ENCODE peak calls at places on chromosomes 11 and 22, in nine cellular contexts. S is colonic mucosa, E is right lobe of liver, M is tibial nerve, O is psoas muscle, G is Peyer's patch, P is prostate gland, X is adrenal gland, H is left lung. A is an unnamed sample.

GRCh38 chr11:3046190-3046589 is 11.0 kb downstream of the CARS1 start:
- DNase-seq in X (no peak), M (no peak), E (no peak), H (peak; percentile 67), G (no peak), O (peak; percentile 44), P (no peak), S (no peak), A (no peak)

GRCh38 chr11:17077240-17077519 is 287 bp downstream of the RPS13 start:
- DNase-seq in X (no peak), G (no peak), M (no peak), P (no peak), E (no peak), S (no peak), O (no peak), H (no peak), A (no peak)

GRCh38 chr11:134275534-134276395 is at the start of gene GLB1L3:
- DNase-seq in O (no peak), H (no peak), M (no peak), G (peak; percentile 69), X (no peak), S (no peak), E (no peak), P (peak; percentile 32), A (no peak)

GRCh38 chr11:115267228-115267627 is 237.0 kb downstream of the CADM1 start:
- DNase-seq in H (no peak), S (no peak), G (no peak), P (no peak), X (no peak), E (no peak), O (no peak), M (no peak), A (no peak)

GRCh38 chr22:26592368-26593015 is 2.6 kb upstream of the TPST2 start:
- DNase-seq in X (no peak), E (no peak), H (no peak), M (no peak), O (no peak), P (no peak), G (peak; percentile 81), S (peak; percentile 45), A (no peak)

GRCh38 chr11:12842933-12843636 is 166.0 kb upstream of the RASSF10 start:
- DNase-seq in H (no peak), G (no peak), P (peak; percentile 52), O (no peak), E (no peak), S (peak; percentile 60), X (peak; percentile 27), M (no peak), A (no peak)

GRCh38 chr22:41596776-41597634 is 7.4 kb upstream of the PMM1 start:
- DNase-seq in H (peak; percentile 83), M (no peak), E (peak; percentile 65), X (peak; percentile 79), S (peak; percentile 57), P (peak; percentile 38), G (peak; percentile 70), O (peak; percentile 45), A (peak; percentile 76)

GRCh38 chr11:12602421-12602820 is 71.8 kb upstream of the TEAD1 start:
- DNase-seq in H (no peak), E (no peak), G (no peak), P (no peak), M (no peak), O (no peak), X (no peak), S (no peak), A (no peak)

GRCh38 chr11:79973701-79974626 is 533.1 kb upstream of the TENM4 start:
- DNase-seq in G (no peak), O (no peak), P (no peak), H (no peak), X (peak; percentile 22), E (peak; percentile 46), S (no peak), M (no peak), A (no peak)

GRCh38 chr11:31477528-31478255 is 31.7 kb downstream of the IMMP1L start:
- DNase-seq in S (no peak), O (no peak), P (no peak), E (no peak), X (no peak), H (no peak), G (no peak), M (no peak), A (no peak)

GRCh38 chr22:45246060-45246985 is 5.6 kb upstream of the KIAA0930 start:
- DNase-seq in M (no peak), S (peak; percentile 87), E (peak; percentile 90), G (peak; percentile 88), H (peak; percentile 21), O (peak; percentile 41), P (peak; percentile 67), X (peak; percentile 78), A (peak; percentile 60)

GRCh38 chr11:34957606-34958005 is 41.2 kb downstream of the PDHX start:
- DNase-seq in X (no peak), O (no peak), G (no peak), M (no peak), P (no peak), S (no peak), E (no peak), H (no peak), A (no peak)

GRCh38 chr11:116504541-116505149 is 268.1 kb downstream of the BUD13 start:
- DNase-seq in X (no peak), H (no peak), S (no peak), G (peak; percentile 10), O (no peak), M (no peak), E (no peak), P (no peak), A (no peak)

GRCh38 chr11:107669893-107670601 is 41.8 kb downstream of the SLN start:
- DNase-seq in H (no peak), P (no peak), X (no peak), O (no peak), E (no peak), M (no peak), G (no peak), S (no peak), A (no peak)

GRCh38 chr22:48885919-48886305 is 941.8 kb downstream of the BRD1 start:
- DNase-seq in X (peak; percentile 3), P (no peak), M (no peak), S (no peak), H (peak; percentile 48), O (no peak), G (peak; percentile 22), E (no peak), A (peak; percentile 5)
- H3K9me3 ChIP-seq in X (no peaks in the 10 kb centered on the region), P (no peaks in the 10 kb centered on the region), M (no peaks in the 10 kb centered on the region), S (no peaks in the 10 kb centered on the region), H (no peaks in the 10 kb centered on the region), O (no peaks in the 10 kb centered on the region), G (no peaks in the 10 kb centered on the region), E (no peaks in the 10 kb centered on the region), A (no peaks in the 10 kb centered on the region)

GRCh38 chr11:44630511-44631210 is 65.2 kb downstream of the CD82 start:
- DNase-seq in M (no peak), E (peak; percentile 33), S (peak; percentile 10), G (peak; percentile 38), P (peak; percentile 2), H (no peak), O (no peak), X (peak; percentile 12), A (no peak)

GRCh38 chr11:44629732-44630345 is 64.4 kb downstream of the CD82 start:
- DNase-seq in S (peak; percentile 9), E (no peak), P (no peak), O (no peak), X (peak; percentile 8), G (no peak), H (no peak), M (no peak), A (no peak)

GRCh38 chr11:44627911-44628729 is 62.7 kb downstream of the CD82 start:
- DNase-seq in P (peak; percentile 47), E (peak; percentile 67), G (peak; percentile 57), H (no peak), X (peak; percentile 92), M (peak; percentile 59), O (peak; percentile 75), S (peak; percentile 60), A (peak; percentile 35)

GRCh38 chr11:44626645-44627044 is 61.2 kb downstream of the CD82 start:
- DNase-seq in H (no peak), P (peak; percentile 2), X (no peak), O (no peak), E (no peak), S (peak; percentile 12), G (no peak), M (no peak), A (no peak)

DNA sequence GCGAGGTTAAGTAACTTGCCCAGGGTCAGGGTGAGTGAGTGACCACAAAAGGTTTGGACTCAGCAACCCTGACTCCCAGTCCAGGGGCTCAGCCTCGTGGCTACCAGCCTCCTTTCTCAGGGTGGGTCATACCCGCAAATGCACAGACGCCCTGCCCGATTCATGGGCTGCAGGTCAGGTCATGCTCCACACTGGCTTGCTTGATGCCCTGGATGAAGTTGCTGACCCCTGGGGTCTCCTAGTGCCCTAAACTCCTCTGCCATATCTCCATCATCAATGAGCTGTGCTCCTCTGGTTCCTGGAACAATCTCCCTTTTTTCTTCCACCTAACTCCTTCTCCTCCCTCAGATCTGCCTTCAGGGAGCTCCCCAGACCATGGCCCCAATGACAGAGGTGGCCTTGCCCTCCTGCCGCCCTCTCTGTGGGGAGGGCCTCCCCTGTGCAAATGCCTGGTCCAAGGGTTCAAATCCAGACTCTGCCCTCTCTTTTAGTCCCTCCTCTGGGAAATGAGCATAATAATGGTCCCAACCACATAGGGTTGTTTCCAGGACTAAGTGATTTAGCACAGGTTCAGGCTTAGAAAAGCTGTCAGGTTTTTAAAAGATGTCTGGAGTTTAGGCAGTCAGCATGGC is 63.4 kb downstream of the CD82 start:
- DNase-seq in S (no peak), H (no peak), P (peak; percentile 1), E (peak; percentile 32), O (no peak), X (peak; percentile 13), G (no peak), M (no peak), A (no peak)
- H3K27ac ChIP-seq in S (no peak overlapping the region), H (no peak overlapping the region), P (no peak overlapping the region), E (no peak overlapping the region), O (no peak overlapping the region), X (no peak overlapping the region), G (no peak overlapping the region), M (no peak overlapping the region), A (no peak overlapping the region)

GRCh38 chr11:73338279-73338678 is 30.2 kb downstream of the ARHGEF17 start:
- DNase-seq in O (no peak), E (no peak), G (no peak), P (no peak), X (no peak), M (no peak), S (no peak), H (no peak), A (no peak)
- H3K4me3 ChIP-seq in O (no peak overlapping the region), E (no peak overlapping the region), G (no peak overlapping the region), P (no peak overlapping the region), X (no peak overlapping the region), M (no peak overlapping the region), S (no peak overlapping the region), H (no peak overlapping the region), A (no peak overlapping the region)

DNA sequence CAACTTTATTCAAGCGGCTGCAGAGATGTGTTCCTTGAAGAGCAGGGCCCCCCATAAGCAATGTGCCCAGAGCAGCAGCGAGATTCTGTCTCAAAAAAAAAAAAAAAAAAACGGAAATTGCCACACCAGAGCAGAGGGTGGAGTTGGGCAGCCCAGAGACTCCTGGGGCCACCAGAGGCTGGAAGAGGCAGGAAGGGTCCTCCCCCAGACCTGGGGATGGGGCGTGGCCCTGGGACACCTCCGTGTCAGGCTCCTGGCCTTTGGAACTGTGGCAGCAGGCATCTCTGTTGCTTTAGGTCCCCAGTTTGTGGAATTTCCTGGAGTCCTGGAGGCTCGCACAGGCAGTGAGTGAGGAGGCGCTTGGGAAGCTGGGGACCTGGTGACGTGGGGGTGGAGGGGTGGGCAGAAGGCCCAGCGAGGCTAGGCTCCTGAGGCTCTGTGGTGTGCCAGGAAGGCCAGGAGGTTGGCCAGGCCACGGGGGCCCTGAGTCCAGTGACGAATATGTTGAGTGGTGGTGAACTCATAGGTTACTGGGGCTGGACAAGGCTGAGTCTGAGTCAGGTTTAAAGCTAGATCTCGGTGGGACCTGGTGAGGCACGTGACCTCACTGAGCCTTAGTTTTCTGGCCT is 735.6 kb downstream of the BRD1 start:
- DNase-seq in O (no peak), X (no peak), G (no peak), E (no peak), H (peak; percentile 30), P (no peak), M (no peak), S (no peak), A (no peak)
- H3K9me3 ChIP-seq in O (no peaks in the 10 kb centered on the region), X (no peaks in the 10 kb centered on the region), G (no peaks in the 10 kb centered on the region), E (no peaks in the 10 kb centered on the region), H (no peaks in the 10 kb centered on the region), P (no peaks in the 10 kb centered on the region), M (no peaks in the 10 kb centered on the region), S (no peaks in the 10 kb centered on the region), A (no peaks in the 10 kb centered on the region)

A was measured in ovary.